ENCODE peak calls at places on chromosomes 2 and 18, in ten cellular contexts. S is heart right ventricle, L is IMR-90, O is thoracic aorta, C is pancreas, P is fibroblast of lung, N is tibial artery, W is esophagus squamous epithelium, B is kidney epithelial cell, Z is tibial nerve. T is an unnamed sample. For H3K27me3, the result is how much of the 10 kb centered on the place peaks cover.

GRCh38 chr2:102253140-102253752 is 58.1 kb upstream of the IL1RL1 start:
- DNase-seq in S (no peak), L (no peak), O (no peak), C (no peak), P (no peak), N (no peak), W (no peak), B (no peak), Z (no peak), T (no peak)

GRCh38 chr2:200968162-200968561 is 4.7 kb upstream of the ORC2 start:
- DNase-seq in S (no peak), L (no peak), O (no peak), C (no peak), P (no peak), N (no peak), W (no peak), B (no peak), Z (no peak), T (no peak)

GRCh38 chr2:56337342-56337741 is 153.6 kb downstream of the CCDC85A start:
- DNase-seq in S (no peak), L (no peak), O (no peak), C (peak), P (no peak), N (no peak), W (no peak), B (no peak), Z (no peak), T (no peak)

GRCh38 chr2:189393440-189394111 is 47.7 kb upstream of the WDR75 start:
- DNase-seq in S (no peak), L (peak), O (no peak), C (no peak), P (peak), N (no peak), W (no peak), B (peak), Z (no peak), T (no peak)

GRCh38 chr2:33122726-33123125 is 176.0 kb downstream of the LTBP1 start:
- DNase-seq in S (no peak), L (no peak), O (no peak), C (no peak), P (no peak), N (no peak), W (no peak), B (no peak), Z (no peak), T (no peak)

GRCh38 chr2:69235863-69236262 is 151.2 kb downstream of the GFPT1 start:
- DNase-seq in S (no peak), L (no peak), O (no peak), C (no peak), P (no peak), N (no peak), W (no peak), B (no peak), Z (no peak), T (no peak)

GRCh38 chr18:70822167-70822566 is 533.3 kb downstream of the SOCS6 start:
- DNase-seq in S (no peak), L (no peak), O (no peak), C (no peak), P (no peak), N (no peak), W (no peak), B (no peak), Z (no peak), T (no peak)

GRCh38 chr2:212712466-212712865 is 173.9 kb upstream of the ERBB4 start:
- DNase-seq in S (no peak), L (peak), O (no peak), C (no peak), P (peak), N (no peak), W (no peak), B (no peak), Z (no peak), T (no peak)

GRCh38 chr2:19356545-19357382 is 1.7 kb downstream of the OSR1 start:
- DNase-seq in S (no peak), L (peak), O (no peak), C (no peak), P (no peak), N (no peak), W (no peak), B (no peak), Z (no peak), T (no peak)

GRCh38 chr2:56587456-56587855 is 403.7 kb downstream of the CCDC85A start:
- DNase-seq in S (no peak), L (no peak), O (no peak), C (no peak), P (peak), N (no peak), W (no peak), B (no peak), Z (no peak), T (no peak)

GRCh38 chr2:48249631-48250473 is 280.1 kb upstream of the STON1 start:
- DNase-seq in S (no peak), L (peak), O (no peak), C (no peak), P (peak), N (no peak), W (no peak), B (no peak), Z (no peak), T (no peak)

GRCh38 chr2:142980246-142981068 is 103.0 kb downstream of the KYNU start:
- DNase-seq in S (no peak), L (peak), O (no peak), C (no peak), P (peak), N (no peak), W (no peak), B (no peak), Z (no peak), T (no peak)

GRCh38 chr2:11758187-11758586 is 11.8 kb downstream of the LPIN1 start:
- DNase-seq in S (no peak), L (no peak), O (no peak), C (no peak), P (no peak), N (no peak), W (no peak), B (no peak), Z (no peak), T (no peak)

GRCh38 chr2:152861349-152861942 is 143.0 kb downstream of the ARL6IP6 start:
- DNase-seq in S (no peak), L (peak), O (no peak), C (no peak), P (no peak), N (no peak), W (no peak), B (no peak), Z (no peak), T (peak)

GRCh38 chr18:54388203-54389142 is 30.8 kb downstream of the C18orf54 start:
- DNase-seq in S (no peak), L (peak), O (no peak), C (no peak), P (peak), N (no peak), W (no peak), B (peak), Z (no peak), T (no peak)

GRCh38 chr2:76415821-76416220 is 705.1 kb upstream of the GCFC2 start:
- DNase-seq in S (no peak), L (no peak), O (no peak), C (no peak), P (no peak), N (no peak), W (no peak), B (no peak), Z (no peak), T (no peak)

GRCh38 chr18:11035814-11036213 is 113.6 kb downstream of the PIEZO2 start:
- DNase-seq in S (no peak), L (no peak), O (no peak), C (no peak), P (no peak), N (no peak), W (no peak), B (no peak), Z (no peak), T (no peak)

GRCh38 chr2:100819365-100820345 is at the start of gene NPAS2:
- DNase-seq in S (peak), L (peak), O (no peak), C (peak), P (peak), N (peak), W (no peak), B (no peak), Z (no peak), T (peak)

GRCh38 chr2:122020377-122020776 is 264.9 kb downstream of the TSN start:
- DNase-seq in S (no peak), L (no peak), O (no peak), C (no peak), P (no peak), N (no peak), W (no peak), B (no peak), Z (no peak), T (no peak)

GRCh38 chr18:50790956-50791355 is 28.9 kb downstream of the MRO start:
- DNase-seq in S (no peak), L (no peak), O (no peak), C (no peak), P (no peak), N (no peak), W (no peak), B (no peak), Z (no peak), T (no peak)

GRCh38 chr2:177735318-177735803 is 337.2 kb downstream of the PDE11A start:
- DNase-seq in S (no peak), L (no peak), O (no peak), C (no peak), P (no peak), N (no peak), W (no peak), B (no peak), Z (no peak), T (no peak)

GRCh38 chr18:48422947-48423378 is 13.8 kb upstream of the ZBTB7C start:
- DNase-seq in S (no peak), L (no peak), O (no peak), C (no peak), P (no peak), N (no peak), W (no peak), B (no peak), Z (no peak), T (no peak)

GRCh38 chr18:78514910-78515670 is 464.5 kb upstream of the SALL3 start:
- DNase-seq in S (no peak), L (no peak), O (no peak), C (no peak), P (no peak), N (peak), W (no peak), B (no peak), Z (no peak), T (no peak)

GRCh38 chr2:231342111-231342711 is 53.3 kb upstream of the B3GNT7 start:
- DNase-seq in S (no peak), L (no peak), O (no peak), C (no peak), P (no peak), N (peak), W (no peak), B (no peak), Z (no peak), T (no peak)

GRCh38 chr18:51865538-51865937 is 474.5 kb upstream of the DCC start:
- DNase-seq in S (no peak), L (no peak), O (no peak), C (no peak), P (no peak), N (no peak), W (no peak), B (no peak), Z (no peak), T (no peak)

GRCh38 chr2:28606986-28607441 is 111.2 kb downstream of the PLB1 start:
- DNase-seq in S (no peak), L (peak), O (no peak), C (no peak), P (peak), N (no peak), W (no peak), B (no peak), Z (no peak), T (no peak)

GRCh38 chr2:16026816-16027501 is 86.6 kb downstream of the MYCN start:
- DNase-seq in S (no peak), L (no peak), O (no peak), C (no peak), P (no peak), N (no peak), W (no peak), B (no peak), Z (no peak), T (no peak)

DNA sequence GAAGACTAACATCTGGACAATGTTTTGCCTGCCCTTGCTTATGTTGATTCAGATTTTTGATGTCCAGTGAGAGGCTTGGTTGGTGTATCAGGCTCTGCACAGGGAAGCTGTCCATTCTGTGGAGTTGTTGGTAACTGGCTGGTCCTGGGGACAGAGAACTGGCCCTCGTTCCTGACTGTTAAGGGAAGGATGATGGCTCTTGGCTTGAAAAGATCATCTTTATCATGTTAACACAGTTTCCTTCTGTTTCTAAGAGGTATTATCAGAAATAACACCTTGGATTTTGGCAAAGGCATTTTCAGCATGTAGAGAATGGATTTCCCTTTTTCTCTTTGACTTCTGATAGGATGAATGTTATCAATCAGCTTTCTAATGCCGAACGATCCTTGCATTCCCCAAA is 19.3 kb downstream of the STK25 start:
- DNase-seq in S (no peak), L (no peak), O (no peak), C (no peak), P (no peak), N (no peak), W (no peak), B (no peak), Z (no peak), T (no peak)
- H3K4me3 ChIP-seq in S (no peak), L (no peak), O (no peak), C (no peak), P (no peak), N (no peak), W (no peak), B (no peak), Z (no peak), T (no peak)

DNA sequence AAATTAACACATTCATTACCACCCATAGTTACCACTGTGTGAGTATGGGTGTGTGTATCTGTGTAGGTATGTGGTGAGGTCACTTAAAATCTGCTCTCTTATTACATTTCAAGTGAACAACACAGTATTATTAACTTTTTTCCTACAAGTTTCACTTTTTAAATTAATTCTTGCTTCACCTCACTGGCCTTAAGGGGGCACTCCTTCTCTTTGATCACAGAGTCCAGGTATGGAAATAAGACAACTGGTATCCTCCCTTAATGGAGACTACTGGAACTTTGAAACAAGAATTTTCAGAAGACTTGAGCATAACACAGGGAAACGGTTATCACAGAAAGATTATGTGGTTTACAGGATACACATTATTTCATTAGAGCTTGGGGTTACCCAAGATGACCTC is 255.8 kb downstream of the ASXL3 start:
- DNase-seq in S (no peak), L (no peak), O (no peak), C (no peak), P (no peak), N (no peak), W (no peak), B (no peak), Z (no peak), T (no peak)
- TF ChIP-seq CTCF in S (no peak), L (no peak), O (no peak), C (no peak), P (no peak), N (no peak), W (no peak), B (peak), Z (no peak), T (no peak)

DNA sequence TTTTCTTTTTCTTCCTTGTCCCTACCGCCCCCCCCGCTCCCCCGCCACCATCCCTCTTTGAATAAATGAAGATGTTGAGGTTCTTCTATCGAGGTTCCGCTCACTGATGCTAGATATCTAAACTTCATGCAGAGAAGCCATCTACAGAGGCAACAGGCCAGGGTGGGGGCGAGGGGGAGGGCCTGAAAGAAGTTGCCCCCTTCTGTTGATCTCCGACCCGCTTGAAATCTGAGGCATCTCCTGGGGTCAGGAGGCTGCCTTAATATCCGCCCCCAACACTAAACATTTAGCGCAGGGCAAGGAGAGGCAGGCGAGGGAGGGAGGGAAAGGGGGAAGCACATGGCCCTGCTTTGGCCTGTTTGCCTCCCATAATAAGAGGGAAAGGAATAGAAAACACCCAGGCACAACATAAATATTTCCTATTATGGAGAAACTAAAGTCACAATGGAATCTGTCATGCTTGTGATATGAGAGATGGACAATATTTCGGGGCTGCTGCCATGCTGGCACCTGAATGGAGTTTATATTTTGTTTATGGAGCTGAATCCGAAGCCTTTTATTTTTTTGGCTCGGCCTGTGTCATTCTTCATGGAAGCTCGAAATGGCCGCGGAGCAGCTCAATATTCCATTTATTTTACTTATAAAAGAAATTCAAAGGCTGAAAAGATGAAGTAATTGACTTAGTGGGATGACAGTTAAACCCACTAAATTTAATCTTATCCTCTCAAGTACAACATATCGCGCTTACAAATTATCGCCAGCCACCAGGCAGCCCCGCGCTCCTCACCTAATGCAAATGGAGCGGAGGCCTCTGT is 221.1 kb downstream of the INSIG2 start:
- DNase-seq in S (no peak), L (no peak), O (no peak), C (no peak), P (no peak), N (no peak), W (no peak), B (no peak), Z (no peak), T (no peak)
- H3K27me3 ChIP-seq in S (half or more), L (under half), O (under half), C (under half), P (under half), N (under half), W (under half), B (under half), Z (under half), T (under half)

GRCh38 chr18:74019864-74020263 is 127.8 kb downstream of the FBXO15 start:
- DNase-seq in S (no peak), L (no peak), O (no peak), C (no peak), P (no peak), N (no peak), W (no peak), B (no peak), Z (no peak), T (no peak)
- H3K4me3 ChIP-seq in S (no peak), L (no peak), O (no peak), C (no peak), P (no peak), N (no peak), W (no peak), B (no peak), Z (no peak), T (no peak)

GRCh38 chr18:36419913-36420531 is 122.5 kb downstream of the FHOD3 start:
- DNase-seq in S (no peak), L (peak), O (no peak), C (no peak), P (peak), N (no peak), W (no peak), B (peak), Z (no peak), T (no peak)
- TF ChIP-seq CTCF in S (no peak), L (no peak), O (no peak), C (no peak), P (no peak), N (no peak), W (no peak), B (peak), Z (no peak), T (no peak)